ENCODE peak calls at places on chromosomes 16 and 17, in seven cellular contexts. T, F, Q, G, Z, I and M are unnamed samples.

GRCh38 chr16:78300469-78300868 is 201.0 kb downstream of the WWOX start:
- DNase-seq in Q (no peak), G (no peak), F (no peak), T (no peak), I (no peak), Z (no peak), M (no peak)

GRCh38 chr16:67166035-67166882 is 1.7 kb downstream of the HSF4 start:
- DNase-seq in G (no peak), Q (no peak), Z (no peak), T (no peak), I (no peak), F (no peak), M (no peak)

GRCh38 chr17:8133941-8134340 is 10.0 kb upstream of the HES7 start:
- DNase-seq in Z (no peak), T (no peak), I (no peak), F (no peak), G (no peak), Q (no peak), M (no peak)

GRCh38 chr17:45783593-45784292 is 377 bp upstream of the CRHR1 start:
- DNase-seq in Z (peak), T (no peak), F (no peak), G (peak), Q (no peak), I (peak), M (peak)

GRCh38 chr16:88378836-88379693 is 3.7 kb upstream of the ZNF469 start:
- DNase-seq in T (no peak), Z (no peak), I (no peak), G (no peak), Q (no peak), F (no peak), M (no peak)

GRCh38 chr16:17246974-17247718 is 223.6 kb downstream of the XYLT1 start:
- DNase-seq in T (no peak), Q (no peak), Z (no peak), I (no peak), G (no peak), F (no peak), M (no peak)

GRCh38 chr16:75252049-75252864 is 833 bp upstream of the BCAR1 start:
- DNase-seq in I (no peak), Z (no peak), G (no peak), Q (no peak), T (no peak), F (no peak), M (no peak)

GRCh38 chr16:907361-907760 is 63.4 kb downstream of the LMF1 start:
- DNase-seq in T (no peak), G (no peak), Z (no peak), I (no peak), Q (no peak), F (no peak), M (no peak)

GRCh38 chr17:49393491-49394255 is 21.0 kb downstream of the PHB1 start:
- DNase-seq in G (no peak), Z (no peak), Q (no peak), I (no peak), T (no peak), F (no peak), M (no peak)

GRCh38 chr17:27669850-27670249 is 38.9 kb downstream of the LGALS9 start:
- DNase-seq in G (no peak), Z (no peak), Q (no peak), F (no peak), I (no peak), T (no peak), M (no peak)